ENCODE peak calls at places on chromosome 1, in ten cellular contexts. D is left ventricle myocardium superior; R is anterior cingulate cortex; S is activated T-cell treated with anti-CD3 and anti-CD28 coated beads for 24 hours; E is naive B cell; G is activated T-helper 1 cell treated with Interleukin-2 at 50 U/mL for 16 hours; N is mesothelial cell of epicardium; Y is aorta; H is CD8-positive, alpha-beta T cell; M is non-pigmented ciliary epithelial cell. Z is an unnamed sample.

GRCh38 chr1:35136780-35137179 is 56.2 kb downstream of the SFPQ start:
- DNase-seq in D (no peak), R (no peak), S (no peak), E (no peak), G (no peak), N (no peak), Y (no peak), H (no peak), M (no peak), Z (no peak)

GRCh38 chr1:201397675-201398074 is 1.4 kb downstream of the LAD1 start:
- DNase-seq in D (no peak), R (no peak), S (no peak), E (no peak), G (no peak), N (no peak), Y (no peak), H (no peak), M (no peak), Z (peak; percentile 74)

GRCh38 chr1:51240096-51240495 is 4.0 kb downstream of the RNF11 start:
- DNase-seq in D (no peak), R (no peak), S (no peak), E (no peak), G (no peak), N (no peak), Y (no peak), H (no peak), M (no peak), Z (no peak)

GRCh38 chr1:151820940-151821339 is 10.7 kb downstream of the RORC start:
- DNase-seq in D (no peak), R (no peak), S (no peak), E (no peak), G (no peak), N (no peak), Y (no peak), H (no peak), M (no peak), Z (peak; percentile 85)

GRCh38 chr1:246784621-246785535 is 60.7 kb downstream of the SCCPDH start:
- DNase-seq in D (no peak), R (no peak), S (no peak), E (no peak), G (no peak), N (no peak), Y (no peak), H (peak; percentile 4), M (peak; percentile 40), Z (peak; percentile 40)

GRCh38 chr1:204191481-204191880 is 4.8 kb downstream of the KISS1 start:
- DNase-seq in D (no peak), R (peak; percentile 24), S (no peak), E (no peak), G (no peak), N (no peak), Y (no peak), H (no peak), M (no peak), Z (no peak)

GRCh38 chr1:44646276-44646675 is 28.0 kb downstream of the TMEM53 start:
- DNase-seq in D (no peak), R (no peak), S (no peak), E (no peak), G (no peak), N (no peak), Y (peak; percentile 84), H (no peak), M (no peak), Z (no peak)

GRCh38 chr1:197896301-197896700 is 6.1 kb upstream of the C1orf53 start:
- DNase-seq in D (no peak), R (no peak), S (no peak), E (no peak), G (no peak), N (no peak), Y (no peak), H (no peak), M (no peak), Z (no peak)

GRCh38 chr1:50667272-50667671 is 244.0 kb upstream of the DMRTA2 start:
- DNase-seq in D (no peak), R (no peak), S (no peak), E (no peak), G (no peak), N (no peak), Y (no peak), H (no peak), M (no peak), Z (no peak)

Z was measured in left lobe of liver.